ENCODE peak calls at places on chromosomes 13 and 19, in nine cellular contexts. G is tibial nerve, H is upper lobe of left lung, O is sigmoid colon, S is endothelial cell of umbilical vein, I is thyroid gland, L is breast epithelium, F is stomach, Q is ovary. V is an unnamed sample.

GRCh38 chr19:14093117-14093784 is 2.7 kb upstream of the SAMD1 start:
- DNase-seq in G (no peak), H (no peak), O (no peak), S (no peak), I (no peak), L (no peak), F (no peak), Q (no peak), V (no peak)

GRCh38 chr13:81275666-81276258 is 934.8 kb upstream of the SPRY2 start:
- DNase-seq in G (no peak), H (no peak), O (no peak), S (no peak), I (no peak), L (no peak), F (no peak), Q (no peak), V (no peak)

GRCh38 chr13:30370146-30370545 is 52.1 kb upstream of the UBE2L5 start:
- DNase-seq in G (no peak), H (no peak), O (no peak), S (no peak), I (no peak), L (no peak), F (no peak), Q (no peak), V (no peak)

GRCh38 chr13:75473472-75473871 is 8.5 kb downstream of the TBC1D4 start:
- DNase-seq in G (no peak), H (no peak), O (no peak), S (no peak), I (no peak), L (no peak), F (no peak), Q (no peak), V (no peak)

GRCh38 chr13:110226051-110226562 is 80.8 kb downstream of the COL4A1 start:
- DNase-seq in G (no peak), H (no peak), O (no peak), S (peak; percentile 65), I (no peak), L (no peak), F (no peak), Q (no peak), V (no peak)

GRCh38 chr13:74290324-74290773 is 156.1 kb upstream of the KLF12 start:
- DNase-seq in G (no peak), H (no peak), O (no peak), S (peak; percentile 5), I (peak; percentile 18), L (no peak), F (no peak), Q (peak; percentile 42), V (no peak)

GRCh38 chr13:20843177-20843576 is 59.4 kb downstream of the XPO4 start:
- DNase-seq in G (no peak), H (no peak), O (no peak), S (peak; percentile 88), I (no peak), L (no peak), F (no peak), Q (no peak), V (no peak)

GRCh38 chr19:48401277-48401676 is 7.8 kb downstream of the GRIN2D start:
- DNase-seq in G (no peak), H (no peak), O (no peak), S (no peak), I (no peak), L (no peak), F (no peak), Q (no peak), V (no peak)

GRCh38 chr13:56755181-56755580 is 385.5 kb upstream of the PRR20A start:
- DNase-seq in G (no peak), H (no peak), O (no peak), S (peak; percentile 84), I (no peak), L (no peak), F (no peak), Q (no peak), V (no peak)

DNA sequence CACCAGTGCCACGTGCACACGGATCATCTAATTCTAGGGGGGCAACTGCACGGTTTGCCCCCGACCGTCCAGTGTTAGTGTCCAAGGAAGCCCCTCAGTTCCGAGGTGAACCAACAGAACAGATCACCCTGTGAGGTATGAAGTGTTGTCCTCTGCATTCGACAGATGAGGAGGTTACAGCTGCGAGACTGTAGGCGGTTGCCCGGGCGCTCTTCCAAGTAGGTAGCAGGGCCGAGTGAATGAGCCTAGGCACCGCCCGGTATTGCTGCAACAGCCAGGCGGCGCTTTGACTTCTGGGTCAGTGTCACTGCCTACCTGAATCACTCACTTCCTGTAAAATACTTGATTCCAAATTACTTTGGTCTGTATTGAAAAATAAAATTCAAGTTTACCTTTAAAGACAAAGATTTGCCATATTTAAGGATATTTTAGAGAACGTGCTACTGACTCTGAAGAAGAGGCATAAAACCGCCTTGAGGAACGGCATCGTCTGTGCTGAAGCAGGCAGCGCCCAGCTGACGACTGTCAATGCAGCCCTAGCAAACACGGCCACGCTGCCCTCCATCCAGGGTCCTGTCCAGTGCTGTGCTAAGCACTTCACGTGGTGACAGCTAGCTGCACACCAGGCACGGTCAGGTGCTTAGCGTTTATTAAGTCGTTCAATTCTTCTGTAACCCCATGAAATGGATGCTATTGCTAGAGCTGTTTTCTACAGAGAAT is 19.3 kb upstream of the RASA3 start:
- DNase-seq in G (no peak), H (no peak), O (no peak), S (no peak), I (no peak), L (no peak), F (peak; percentile 82), Q (no peak), V (no peak)
- TF ChIP-seq POLR2A in G (no peak), H (no peak), O (no peak), S (no peak), I (no peak), L (no peak), F (no peak), Q (no peak), V (no peak)

DNA sequence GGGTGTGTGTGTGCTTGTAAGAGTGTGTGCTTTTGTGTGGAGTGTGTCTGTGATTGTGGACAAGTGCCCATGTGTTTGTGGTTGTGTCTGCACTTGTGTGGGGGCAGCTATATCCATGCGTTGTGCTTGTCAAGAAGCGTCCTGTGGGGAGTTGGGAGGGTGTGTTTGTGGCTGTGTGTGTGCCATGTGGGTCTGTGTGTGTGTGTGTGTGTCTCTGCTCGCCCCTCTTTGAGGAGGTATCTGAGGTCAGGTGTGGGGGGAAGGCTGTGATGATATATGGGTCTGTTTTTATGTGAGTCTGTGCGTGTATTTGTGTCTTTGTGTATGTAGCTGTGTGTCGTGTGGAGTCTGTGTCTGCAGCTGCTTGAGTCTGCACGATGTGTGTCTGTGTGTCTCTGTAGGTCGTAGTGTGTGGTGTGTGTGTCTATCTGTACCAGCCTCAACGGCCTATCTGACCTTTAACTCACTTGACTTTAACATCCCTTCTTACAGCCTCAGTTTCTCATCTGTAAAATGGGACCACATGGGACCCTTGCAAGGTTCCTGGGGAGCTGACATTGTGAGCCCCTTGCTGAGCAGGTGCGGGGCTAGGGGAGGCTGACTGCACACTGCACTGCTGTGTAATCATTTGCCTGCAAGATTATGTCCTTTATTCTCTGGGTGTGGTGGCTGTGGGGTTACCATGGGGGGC is 4.0 kb upstream of the NFIC start:
- DNase-seq in G (no peak), H (no peak), O (no peak), S (no peak), I (no peak), L (no peak), F (no peak), Q (no peak), V (no peak)
- H3K27me3 ChIP-seq in G (no peaks in the 10 kb centered on the region), H (no peaks in the 10 kb centered on the region), O (no peaks in the 10 kb centered on the region), S (no peaks in the 10 kb centered on the region), I (no peaks in the 10 kb centered on the region), L (no peaks in the 10 kb centered on the region), F (peaks cover 6% of the 10 kb centered on the region), Q (no peaks in the 10 kb centered on the region), V (no peaks in the 10 kb centered on the region)

DNA sequence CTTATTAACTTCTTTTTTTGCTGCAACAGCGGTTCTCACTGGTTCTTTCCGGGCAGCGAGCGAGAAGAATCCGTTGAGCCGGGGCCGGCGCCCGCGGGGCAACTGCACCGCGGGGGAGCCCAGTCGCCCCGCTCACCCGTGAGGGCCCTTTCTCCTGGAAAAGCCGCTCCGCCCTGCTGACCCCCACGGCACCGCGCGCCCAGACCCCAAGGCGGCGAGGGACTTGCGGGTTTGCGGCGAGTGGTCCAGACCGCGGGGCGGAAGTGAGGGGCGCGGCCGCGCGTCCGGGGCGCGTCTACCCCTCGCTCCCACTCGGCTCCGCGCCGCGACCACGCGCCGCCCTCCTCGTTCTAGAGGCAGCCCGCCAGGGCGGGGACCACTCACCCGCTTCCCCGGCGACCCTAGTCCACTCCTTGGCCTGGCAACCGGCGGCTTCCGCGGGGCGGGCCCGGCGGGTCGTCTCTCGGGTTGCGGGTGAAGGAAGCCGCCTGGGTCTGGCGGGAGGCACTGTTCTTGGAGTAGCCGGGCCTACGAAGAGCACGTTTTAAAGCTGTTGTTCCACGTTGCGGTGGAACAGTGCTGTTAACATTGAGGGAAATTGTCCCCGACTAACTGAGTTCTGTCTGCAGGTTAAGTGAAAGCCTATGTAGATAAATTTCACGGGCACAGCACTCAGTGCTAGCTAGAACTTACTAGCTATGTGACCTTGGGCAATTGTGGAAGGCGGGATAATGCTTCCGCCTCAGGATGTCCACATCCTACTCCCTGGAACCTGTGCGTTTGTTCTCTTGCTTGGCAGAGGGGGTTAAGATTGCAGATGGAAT is at the start of gene NEK3:
- DNase-seq in G (peak; percentile 44), H (peak; percentile 93), O (peak; percentile 83), S (peak; percentile 71), I (peak; percentile 66), L (peak; percentile 59), F (peak; percentile 66), Q (peak; percentile 69), V (peak; percentile 84)
- TF ChIP-seq POLR2A in G (no peak), H (peak; percentile 30), O (no peak), S (no peak), I (no peak), L (no peak), F (no peak), Q (no peak), V (no peak)

GRCh38 chr19:39733841-39734240 is 4.0 kb downstream of the CLC start:
- DNase-seq in G (no peak), H (no peak), O (no peak), S (no peak), I (no peak), L (no peak), F (no peak), Q (no peak), V (no peak)

GRCh38 chr19:39735688-39736087 is 2.1 kb downstream of the CLC start:
- DNase-seq in G (no peak), H (no peak), O (no peak), S (no peak), I (no peak), L (no peak), F (no peak), Q (no peak), V (no peak)

GRCh38 chr19:39737351-39737750 is 478 bp downstream of the CLC start:
- DNase-seq in G (no peak), H (no peak), O (no peak), S (no peak), I (no peak), L (no peak), F (no peak), Q (no peak), V (no peak)

GRCh38 chr19:39737929-39738328 is at the start of gene CLC:
- DNase-seq in G (no peak), H (no peak), O (no peak), S (no peak), I (no peak), L (no peak), F (no peak), Q (no peak), V (no peak)

DNA sequence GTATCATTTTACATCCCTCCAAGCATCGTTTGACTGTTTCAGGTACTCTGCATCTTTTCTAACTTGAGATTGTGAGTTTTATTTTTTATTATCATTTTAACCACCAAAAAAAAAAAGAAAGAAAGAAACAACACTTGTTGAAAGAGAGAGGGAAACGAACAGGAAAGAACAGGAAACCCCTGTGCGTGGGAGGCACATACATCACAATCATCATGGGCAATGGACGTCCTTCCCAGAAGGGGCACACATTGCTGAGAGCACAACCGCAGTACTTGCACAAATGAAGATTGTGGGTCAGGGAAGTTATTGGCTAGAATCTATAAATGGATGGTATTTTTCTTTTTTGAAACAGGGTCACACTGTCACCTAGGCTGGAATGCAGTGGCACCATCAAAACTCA is 1.7 kb downstream of the CLC start:
- DNase-seq in G (no peak), H (no peak), O (no peak), S (no peak), I (no peak), L (no peak), F (no peak), Q (no peak), V (no peak)
- H3K27me3 ChIP-seq in G (no peaks in the 10 kb centered on the region), H (no peaks in the 10 kb centered on the region), O (peaks cover 14% of the 10 kb centered on the region), S (peaks cover 3% of the 10 kb centered on the region), I (no peaks in the 10 kb centered on the region), L (no peaks in the 10 kb centered on the region), F (peaks cover 6% of the 10 kb centered on the region), Q (no peaks in the 10 kb centered on the region), V (peaks cover 12% of the 10 kb centered on the region)